ENCODE peak calls at places on chromosomes 6 and 20, in eight cellular contexts. H is HTR-8/SVneo, C is uterus, D is brain microvascular endothelial cell, Q is NCI-H510A treated with DMSO at 0.1 percent for 48 hours, F is HFFc6, Y is gastrocnemius medialis, N is IMR-90. G is an unnamed sample.

GRCh38 chr20:43375586-43375985 is 82.1 kb upstream of the SRSF6 start:
- DNase-seq in Q (no peak), F (peak; percentile 7), N (peak; percentile 43), C (no peak), D (no peak), Y (no peak), H (no peak), G (no peak)

GRCh38 chr6:36131517-36132220 is 1.4 kb downstream of the MAPK13 start:
- DNase-seq in N (peak; percentile 80), D (peak; percentile 77), Q (peak; percentile 96), F (peak; percentile 76), H (peak; percentile 65), Y (peak; percentile 12), C (peak; percentile 40), G (no peak)

GRCh38 chr6:111481836-111482235 is 1.2 kb downstream of the REV3L start:
- DNase-seq in N (peak; percentile 11), Q (no peak), C (no peak), H (no peak), F (no peak), D (no peak), Y (no peak), G (no peak)

GRCh38 chr20:32538526-32538918 is 46.6 kb downstream of the NOL4L start:
- DNase-seq in D (peak; percentile 10), F (no peak), C (no peak), Y (no peak), H (no peak), Q (no peak), N (no peak), G (no peak)

GRCh38 chr20:53608456-53609413 is 15.1 kb upstream of the ZNF217 start:
- DNase-seq in F (no peak), D (no peak), Q (no peak), N (no peak), Y (no peak), H (no peak), C (no peak), G (no peak)

GRCh38 chr6:44117397-44118128 is 9.7 kb downstream of the MRPL14 start:
- DNase-seq in D (no peak), C (no peak), Q (no peak), H (no peak), F (peak; percentile 19), Y (no peak), N (no peak), G (no peak)

GRCh38 chr6:138485005-138485545 is 14.2 kb downstream of the NHSL1 start:
- DNase-seq in D (no peak), H (no peak), Q (peak; percentile 30), F (no peak), N (peak; percentile 8), C (no peak), Y (no peak), G (no peak)

GRCh38 chr20:18057994-18058349 is 256 bp upstream of the OVOL2 start:
- DNase-seq in C (no peak), D (no peak), Q (no peak), Y (no peak), N (no peak), F (no peak), H (no peak), G (no peak)

GRCh38 chr6:53741417-53741816 is 53.4 kb upstream of the LRRC1 start:
- DNase-seq in Q (no peak), Y (no peak), C (no peak), F (no peak), N (no peak), H (no peak), D (no peak), G (no peak)

GRCh38 chr6:114144887-114145851 is 174.2 kb upstream of the HDAC2 start:
- DNase-seq in N (no peak), D (no peak), C (no peak), F (no peak), H (no peak), Y (no peak), Q (no peak), G (no peak)

GRCh38 chr20:8144282-8145245 is 12.5 kb downstream of the PLCB1 start:
- DNase-seq in C (no peak), Y (no peak), D (peak; percentile 92), N (peak; percentile 89), F (peak; percentile 68), H (no peak), Q (no peak), G (no peak)

GRCh38 chr6:157148391-157149323 is 174.7 kb downstream of the TMEM242 start:
- DNase-seq in H (peak; percentile 81), C (peak; percentile 43), N (peak; percentile 98), D (peak; percentile 97), Y (peak; percentile 69), Q (no peak), F (peak; percentile 92), G (peak; percentile 20)

G was measured in tibial nerve.